ENCODE peak calls at places on chromosomes 13 and 19, in five cellular contexts. O is AG09309, V is cardiac fibroblast, J is omental fat pad, L is endothelial cell. I is an unnamed sample.

GRCh38 chr13:60019119-60019993 is 144.4 kb downstream of the DIAPH3 start:
- DNase-seq in O (peak), V (peak), J (no peak), L (no peak), I (no peak)

GRCh38 chr13:50866817-50867640 is 23.5 kb upstream of the DLEU7 start:
- DNase-seq in O (peak), V (no peak), J (no peak), L (no peak), I (no peak)

GRCh38 chr13:90105881-90106496 is 1241.5 kb upstream of the MIR17HG start:
- DNase-seq in O (no peak), V (peak), J (no peak), L (no peak), I (no peak)

GRCh38 chr13:34863360-34864135 is 78.5 kb upstream of the NBEA start:
- DNase-seq in O (peak), V (peak), J (no peak), L (no peak), I (no peak)

GRCh38 chr13:50318887-50319286 is 303.6 kb downstream of the KCNRG start:
- DNase-seq in O (no peak), V (no peak), J (no peak), L (no peak), I (no peak)

GRCh38 chr19:38543807-38544568 is 73.8 kb downstream of the MAP4K1 start:
- DNase-seq in O (peak), V (peak), J (peak), L (no peak), I (no peak)

GRCh38 chr19:56398809-56399208 is 5.3 kb upstream of the ZNF583 start:
- DNase-seq in O (no peak), V (no peak), J (no peak), L (no peak), I (no peak)

GRCh38 chr13:79307433-79307861 is 98.6 kb downstream of the RBM26 start:
- DNase-seq in O (no peak), V (no peak), J (no peak), L (no peak), I (no peak)

GRCh38 chr13:49776871-49777270 is 15.6 kb downstream of the KPNA3 start:
- DNase-seq in O (no peak), V (no peak), J (no peak), L (no peak), I (no peak)

GRCh38 chr19:46604781-46605355 is 3.7 kb downstream of the CALM3 start:
- DNase-seq in O (no peak), V (no peak), J (no peak), L (no peak), I (peak)

GRCh38 chr13:19674898-19675297 is 41.4 kb downstream of the MPHOSPH8 start:
- DNase-seq in O (no peak), V (no peak), J (no peak), L (no peak), I (no peak)

GRCh38 chr13:26022538-26023292 is 29.1 kb downstream of the SHISA2 start:
- DNase-seq in O (peak), V (peak), J (no peak), L (no peak), I (no peak)

GRCh38 chr19:46065486-46065885 is 24.7 kb upstream of the IGFL4 start:
- DNase-seq in O (peak), V (peak), J (no peak), L (no peak), I (no peak)

GRCh38 chr13:26993780-26994179 is 177.8 kb downstream of the USP12 start:
- DNase-seq in O (no peak), V (no peak), J (no peak), L (no peak), I (no peak)

GRCh38 chr19:30064021-30064699 is 122.1 kb downstream of the URI1 start:
- DNase-seq in O (no peak), V (no peak), J (no peak), L (no peak), I (peak)

GRCh38 chr19:4969772-4970531 is 1.0 kb downstream of the KDM4B start:
- DNase-seq in O (no peak), V (peak), J (no peak), L (no peak), I (no peak)

GRCh38 chr13:89783221-89783755 is 1564.2 kb upstream of the MIR17HG start:
- DNase-seq in O (no peak), V (no peak), J (no peak), L (no peak), I (no peak)

GRCh38 chr19:42471554-42472249 is 29.0 kb upstream of the CXCL17 start:
- DNase-seq in O (no peak), V (no peak), J (no peak), L (no peak), I (no peak)

GRCh38 chr19:8370176-8371010 is 6.4 kb downstream of the ANGPTL4 start:
- DNase-seq in O (no peak), V (peak), J (no peak), L (no peak), I (no peak)

GRCh38 chr13:94416454-94417080 is 62.9 kb downstream of the DCT start:
- DNase-seq in O (no peak), V (peak), J (no peak), L (peak), I (no peak)

GRCh38 chr19:4851551-4852290 is 15.7 kb downstream of the PLIN3 start:
- DNase-seq in O (no peak), V (peak), J (peak), L (peak), I (peak)

GRCh38 chr19:7541828-7542443 is 6.4 kb downstream of the PNPLA6 start:
- DNase-seq in O (no peak), V (no peak), J (no peak), L (no peak), I (no peak)

GRCh38 chr19:48970139-48970766 is 5.1 kb downstream of the FTL start:
- DNase-seq in O (no peak), V (no peak), J (no peak), L (no peak), I (no peak)

GRCh38 chr19:10929402-10929794 is 787 bp downstream of the TIMM29 start:
- DNase-seq in O (no peak), V (no peak), J (no peak), L (no peak), I (no peak)

GRCh38 chr19:55165952-55166529 is 372 bp downstream of the DNAAF3 start:
- DNase-seq in O (no peak), V (peak), J (no peak), L (peak), I (peak)

GRCh38 chr13:67390462-67391093 is 160.4 kb upstream of the PCDH9 start:
- DNase-seq in O (no peak), V (peak), J (no peak), L (no peak), I (no peak)

GRCh38 chr13:93246069-93246468 is 19.5 kb downstream of the GPC6 start:
- DNase-seq in O (no peak), V (no peak), J (no peak), L (no peak), I (no peak)

GRCh38 chr13:46571189-46571901 is 18.4 kb downstream of the LRCH1 start:
- DNase-seq in O (no peak), V (peak), J (no peak), L (no peak), I (no peak)

GRCh38 chr19:29878973-29879654 is 62.9 kb upstream of the URI1 start:
- DNase-seq in O (peak), V (peak), J (no peak), L (no peak), I (no peak)

GRCh38 chr19:35430382-35431146 is 17.5 kb upstream of the FFAR2 start:
- DNase-seq in O (no peak), V (peak), J (no peak), L (no peak), I (no peak)

GRCh38 chr19:48568345-48568886 is 16.4 kb downstream of the SULT2B1 start:
- DNase-seq in O (no peak), V (peak), J (peak), L (no peak), I (peak)

GRCh38 chr19:19513671-19514070 is 1.7 kb downstream of the TSSK6 start:
- DNase-seq in O (no peak), V (no peak), J (no peak), L (no peak), I (no peak)

GRCh38 chr19:19514215-19514633 is 1.1 kb downstream of the TSSK6 start:
- DNase-seq in O (no peak), V (peak), J (no peak), L (no peak), I (no peak)

GRCh38 chr19:19514881-19515763 is at the start of gene TSSK6:
- DNase-seq in O (no peak), V (no peak), J (no peak), L (no peak), I (no peak)

GRCh38 chr19:19517235-19517619 is 1.2 kb downstream of the NDUFA13 start:
- DNase-seq in O (no peak), V (no peak), J (no peak), L (no peak), I (no peak)

DNA sequence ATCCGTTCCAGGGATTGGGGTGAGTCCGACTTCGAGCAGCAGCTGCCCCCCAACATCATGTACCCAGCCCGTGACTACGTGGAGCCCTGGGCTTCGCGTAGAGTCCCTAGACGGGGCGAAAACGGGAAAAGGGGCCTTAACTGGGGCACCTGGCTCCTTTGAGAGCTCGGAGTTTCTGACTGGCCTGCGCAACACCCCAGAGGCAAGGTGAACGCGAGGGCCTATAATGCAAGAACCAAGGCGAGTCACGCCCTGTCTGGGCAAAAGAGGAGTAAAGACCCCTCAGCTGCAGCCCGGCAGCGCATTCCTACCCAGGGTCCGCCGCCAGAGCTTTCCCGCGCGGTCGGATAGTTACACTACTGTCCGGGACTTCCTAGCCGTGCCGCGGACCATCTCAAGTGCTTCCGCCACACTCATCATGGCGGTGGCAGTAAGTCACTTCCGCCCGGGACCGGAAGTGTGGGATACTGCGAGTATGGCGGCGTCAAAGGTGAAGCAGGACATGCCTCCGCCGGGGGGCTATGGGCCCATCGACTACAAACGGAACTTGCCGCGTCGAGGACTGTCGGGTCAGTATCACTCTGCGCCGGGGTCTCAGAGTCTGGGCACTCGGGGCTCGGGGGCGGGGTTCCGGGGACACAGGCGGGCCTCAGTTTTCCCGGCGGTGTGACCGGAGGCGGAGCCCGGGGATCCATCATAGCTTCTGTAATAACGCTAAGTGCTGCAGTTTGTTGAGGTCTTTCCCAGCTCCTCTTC is at the start of gene NDUFA13:
- DNase-seq in O (peak), V (peak), J (peak), L (peak), I (peak)
- TF ChIP-seq CTCF in O (no peak), V (no peak), J (no peak), L (no peak), I (no peak)

GRCh38 chr13:44165895-44166496 is 207.6 kb upstream of the SERP2 start:
- DNase-seq in O (no peak), V (no peak), J (no peak), L (no peak), I (no peak)
- TF ChIP-seq CTCF in O (no peak), V (no peak), J (no peak), L (no peak), I (no peak)

DNA sequence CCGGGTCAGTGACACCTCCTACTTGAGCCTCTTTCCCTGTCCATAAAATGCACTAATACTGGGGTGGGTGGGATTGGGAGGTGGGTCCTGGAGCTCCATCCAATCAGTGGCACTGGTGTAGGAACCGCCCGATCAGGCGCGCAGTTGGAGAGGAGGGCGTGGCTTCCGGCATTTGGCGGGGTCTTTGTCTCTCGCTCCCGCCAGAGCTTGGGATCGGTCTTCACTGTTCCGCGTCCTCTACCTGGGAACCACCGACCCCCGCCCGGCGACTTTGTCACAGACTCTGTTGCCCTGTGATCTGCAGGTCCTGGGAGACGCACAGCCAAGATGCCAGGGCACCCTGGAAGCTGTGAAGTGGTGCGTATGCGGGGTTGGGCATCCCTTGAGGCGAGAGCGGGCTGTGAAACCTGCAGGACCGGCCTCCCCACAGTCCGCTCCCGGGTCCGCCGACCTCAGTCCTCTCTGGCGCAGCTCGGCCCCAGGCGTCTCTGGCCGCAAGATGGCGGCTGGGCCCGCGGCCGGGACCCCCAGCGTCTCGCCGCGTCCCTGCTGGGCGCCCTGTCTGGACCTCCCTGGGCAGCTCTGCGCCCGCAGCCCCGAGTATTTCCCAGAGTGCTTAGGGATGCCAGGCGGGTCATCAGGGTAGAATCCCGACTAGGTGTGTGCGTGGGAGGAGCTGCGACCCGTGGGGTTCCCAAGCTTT is 41.6 kb upstream of the ZNF730 start:
- DNase-seq in O (peak), V (peak), J (peak), L (peak), I (peak)
- TF ChIP-seq CTCF in O (no peak), V (no peak), J (no peak), L (no peak), I (no peak)

DNA sequence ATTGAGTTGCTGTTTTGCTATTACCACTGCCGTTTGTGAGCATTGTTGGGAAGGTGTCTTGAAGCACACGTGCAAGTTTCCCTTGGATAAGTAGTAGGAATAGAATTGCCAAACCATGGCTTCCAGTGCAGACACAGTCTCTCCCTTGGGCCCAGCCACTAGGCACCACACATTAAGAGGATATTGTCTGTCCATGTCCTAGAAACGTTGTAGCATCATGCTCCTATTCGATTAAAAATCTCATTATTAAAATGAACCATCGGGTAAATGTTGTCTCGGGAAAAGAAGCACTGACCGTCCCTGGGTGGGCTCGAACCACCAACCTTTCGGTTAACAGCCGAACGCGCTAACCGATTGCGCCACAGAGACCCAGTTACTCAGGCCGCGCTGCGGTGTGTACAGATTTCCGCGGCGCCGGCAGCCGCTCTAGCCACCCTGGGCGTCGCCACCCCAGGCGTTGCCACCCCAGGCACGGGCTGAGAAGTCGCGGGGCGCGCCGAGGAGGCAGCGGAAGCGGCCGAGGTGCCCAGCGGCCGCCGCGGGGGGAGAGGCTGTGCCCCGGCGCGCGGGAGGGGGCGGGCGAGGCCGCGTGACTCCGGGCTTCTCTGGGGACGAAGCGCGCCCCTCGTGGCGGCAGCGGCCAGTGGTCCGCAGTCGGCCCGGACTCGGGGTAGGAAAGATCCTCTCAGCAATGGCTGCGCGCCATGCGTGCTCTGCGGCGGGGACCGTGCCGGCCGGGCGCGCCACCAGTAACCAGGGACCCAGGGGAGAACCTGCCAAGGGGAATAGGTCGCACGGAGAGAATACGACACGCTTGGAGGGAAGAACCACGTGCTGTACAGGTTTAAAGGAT is 56.2 kb downstream of the USPL1 start:
- DNase-seq in O (peak), V (peak), J (peak), L (peak), I (peak)
- TF ChIP-seq CTCF in O (peak), V (peak), J (peak), L (peak), I (peak)

DNA sequence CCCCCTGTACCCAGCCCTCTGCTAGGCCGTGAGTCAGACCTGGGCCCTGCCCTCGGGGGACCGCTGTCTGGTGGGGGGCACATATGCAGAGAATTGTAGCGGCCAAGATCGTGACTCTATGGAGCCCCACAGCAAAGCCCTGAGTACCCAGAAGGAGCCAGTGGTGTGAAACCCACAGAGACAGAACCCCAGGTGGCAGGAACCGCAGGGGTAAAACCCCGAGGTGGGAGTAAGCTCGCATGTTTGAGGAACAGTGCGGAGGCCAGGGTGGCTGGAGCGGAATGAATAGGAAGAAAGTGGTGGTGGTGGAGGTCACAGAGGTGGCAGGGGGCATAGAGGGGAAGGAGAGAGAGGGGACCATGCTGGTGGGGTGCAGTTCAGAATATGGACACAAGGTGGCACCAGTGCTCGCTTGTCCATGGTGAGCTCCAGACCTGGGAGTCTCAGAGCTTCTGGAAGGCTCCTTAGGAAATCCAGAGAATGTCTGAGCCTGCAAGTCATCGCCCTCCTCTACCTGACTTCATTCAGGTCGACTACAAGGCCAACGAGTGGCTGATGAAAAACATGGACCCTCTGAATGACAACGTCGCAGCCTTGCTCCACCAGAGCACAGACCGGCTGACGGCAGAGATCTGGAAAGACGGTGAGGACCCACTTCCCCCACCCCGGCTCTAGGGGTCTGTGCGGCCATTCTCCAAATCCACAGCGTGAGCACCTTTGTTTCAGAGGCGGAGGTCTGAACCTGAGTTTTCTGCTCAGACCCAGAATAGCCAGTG is 48.9 kb downstream of the MYH14 start:
- DNase-seq in O (no peak), V (peak), J (no peak), L (no peak), I (no peak)
- TF ChIP-seq CTCF in O (peak), V (peak), J (no peak), L (peak), I (peak)